ENCODE peak calls at places on chromosome 1, in four cellular contexts. One of them, this sample, is unnamed.

GRCh38 chr1:7442918-7443317 is 328.2 kb upstream of the VAMP3 start:
- DNase-seq in trophoblast cell: no peak
- DNase-seq in H9: no peak
- DNase-seq in H1: no peak
- DNase-seq in this sample: no peak

GRCh38 chr1:211320980-211321379 is 5.7 kb upstream of the TRAF5 start:
- DNase-seq in trophoblast cell: no peak
- DNase-seq in H9: no peak
- DNase-seq in H1: no peak
- DNase-seq in this sample: no peak

GRCh38 chr1:79322511-79323027 is 316.0 kb upstream of the ADGRL4 start:
- DNase-seq in trophoblast cell: peak; percentile 10
- DNase-seq in H9: no peak
- DNase-seq in H1: no peak
- DNase-seq in this sample: no peak

GRCh38 chr1:214506972-214507431 is 44.4 kb downstream of the PTPN14 start:
- DNase-seq in trophoblast cell: peak; percentile 79
- DNase-seq in H9: no peak
- DNase-seq in H1: no peak
- DNase-seq in this sample: peak; percentile 90

GRCh38 chr1:7127322-7128050 is 342.2 kb downstream of the CAMTA1 start:
- DNase-seq in trophoblast cell: no peak
- DNase-seq in H9: no peak
- DNase-seq in H1: no peak
- DNase-seq in this sample: no peak

GRCh38 chr1:174982971-174983689 is 16.6 kb upstream of the CACYBP start:
- DNase-seq in trophoblast cell: peak; percentile 92
- DNase-seq in H9: no peak
- DNase-seq in H1: no peak
- DNase-seq in this sample: peak; percentile 53

GRCh38 chr1:32332290-32333079 is 3.5 kb downstream of the MARCKSL1 start:
- DNase-seq in trophoblast cell: peak; percentile 73
- DNase-seq in H9: no peak
- DNase-seq in H1: no peak
- DNase-seq in this sample: peak; percentile 31

GRCh38 chr1:206464456-206464964 is 5.8 kb upstream of the IKBKE start:
- DNase-seq in trophoblast cell: no peak
- DNase-seq in H9: no peak
- DNase-seq in H1: no peak
- DNase-seq in this sample: no peak

GRCh38 chr1:151165281-151165737 is 393 bp downstream of the LYSMD1 start:
- DNase-seq in trophoblast cell: peak; percentile 17
- DNase-seq in H9: peak; percentile 84
- DNase-seq in H1: no peak
- DNase-seq in this sample: peak; percentile 89

GRCh38 chr1:81409262-81409661 is 391.5 kb upstream of the ADGRL2 start:
- DNase-seq in trophoblast cell: no peak
- DNase-seq in H9: no peak
- DNase-seq in H1: no peak
- DNase-seq in this sample: no peak

GRCh38 chr1:6991271-6991670 is 206.0 kb downstream of the CAMTA1 start:
- DNase-seq in trophoblast cell: peak; percentile 5
- DNase-seq in H9: no peak
- DNase-seq in H1: no peak
- DNase-seq in this sample: no peak

GRCh38 chr1:115771094-115771846 is 2.8 kb upstream of the CASQ2 start:
- DNase-seq in trophoblast cell: no peak
- DNase-seq in H9: peak; percentile 78
- DNase-seq in H1: peak; percentile 29
- DNase-seq in this sample: peak; percentile 94

GRCh38 chr1:209704584-209704983 is at the start of gene HSD11B1:
- DNase-seq in trophoblast cell: peak; percentile 7
- DNase-seq in H9: no peak
- DNase-seq in H1: no peak
- DNase-seq in this sample: no peak

GRCh38 chr1:197984273-197984672 is 67.1 kb downstream of the LHX9 start:
- DNase-seq in trophoblast cell: no peak
- DNase-seq in H9: no peak
- DNase-seq in H1: no peak
- DNase-seq in this sample: no peak

DNA sequence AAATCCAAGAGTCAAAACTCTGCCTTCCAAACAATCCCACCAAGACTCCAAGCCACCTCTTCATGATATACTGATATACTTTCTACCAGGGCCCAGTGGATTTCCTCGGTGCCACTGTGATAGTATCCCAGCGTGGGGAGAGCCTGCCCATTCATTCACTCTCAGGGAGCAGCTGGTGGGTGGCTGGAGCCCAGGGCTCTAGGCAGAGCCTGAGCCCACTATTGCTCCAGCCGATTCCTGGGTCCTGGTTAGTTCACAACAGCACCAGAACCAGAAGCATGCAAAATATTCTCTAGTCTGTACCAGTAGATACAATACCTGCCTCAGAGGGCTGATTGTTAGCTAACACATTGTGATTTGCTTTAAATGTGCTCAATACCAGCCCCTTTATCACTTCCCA is 831 bp downstream of the CSRP1 start:
- DNase-seq in trophoblast cell: no peak
- DNase-seq in H9: no peak
- DNase-seq in H1: no peak
- DNase-seq in this sample: no peak
- H3K79me2 ChIP-seq in trophoblast cell: peaks cover 36% of the 10 kb centered on the region
- H3K79me2 ChIP-seq in H9: no peaks in the 10 kb centered on the region
- H3K79me2 ChIP-seq in H1: no peaks in the 10 kb centered on the region
- H3K79me2 ChIP-seq in this sample: peaks cover 2% of the 10 kb centered on the region

DNA sequence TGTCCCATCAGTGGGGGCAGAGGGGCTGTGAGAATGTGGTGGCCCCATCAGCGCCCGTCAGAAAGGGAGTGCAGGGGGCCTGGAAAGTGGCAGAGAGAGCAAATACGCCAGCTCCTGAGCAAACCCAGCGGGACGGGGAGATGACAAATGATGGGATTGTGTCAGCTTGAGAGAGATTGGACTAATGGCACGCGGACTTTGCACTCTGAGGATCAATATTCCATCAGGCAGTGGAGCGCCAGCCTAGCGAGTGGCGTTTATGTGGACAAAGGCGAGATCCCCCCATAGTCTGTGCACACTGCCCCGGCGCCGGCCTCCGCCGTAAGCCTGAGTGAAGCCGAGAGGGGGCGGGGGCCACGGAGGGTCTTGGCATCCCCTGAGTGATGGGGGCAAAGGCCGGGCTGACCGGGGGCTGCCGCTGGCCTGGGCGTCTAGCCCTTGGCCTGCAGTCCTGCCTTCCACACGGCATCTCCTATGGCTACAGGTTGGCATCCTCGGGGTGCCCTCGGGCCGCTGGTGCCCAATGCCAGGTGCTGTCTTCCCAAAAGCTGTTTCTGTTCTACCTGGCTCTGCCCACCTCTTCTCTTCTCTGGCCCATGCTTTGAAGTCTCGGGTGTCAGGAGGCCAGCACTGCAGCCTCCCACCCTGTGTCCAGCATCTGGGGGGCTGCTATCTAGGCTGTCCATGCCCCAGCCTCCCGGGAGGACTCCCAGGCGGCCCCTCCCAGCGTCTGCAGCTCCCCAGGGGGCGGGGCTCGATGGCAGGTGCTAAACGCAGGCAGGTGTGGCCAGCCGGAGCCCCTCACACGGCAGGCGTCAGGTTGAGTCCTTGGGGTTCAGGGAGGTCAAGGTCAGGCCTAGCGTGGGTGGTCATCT is 46.5 kb downstream of the PRDM16 start:
- DNase-seq in trophoblast cell: no peak
- DNase-seq in H9: no peak
- DNase-seq in H1: no peak
- DNase-seq in this sample: no peak
- H2BK5ac ChIP-seq in trophoblast cell: no peak overlapping the region
- H2BK5ac ChIP-seq in H9: no peak overlapping the region
- H2BK5ac ChIP-seq in H1: no peak overlapping the region
- H2BK5ac ChIP-seq in this sample: no peak overlapping the region

DNA sequence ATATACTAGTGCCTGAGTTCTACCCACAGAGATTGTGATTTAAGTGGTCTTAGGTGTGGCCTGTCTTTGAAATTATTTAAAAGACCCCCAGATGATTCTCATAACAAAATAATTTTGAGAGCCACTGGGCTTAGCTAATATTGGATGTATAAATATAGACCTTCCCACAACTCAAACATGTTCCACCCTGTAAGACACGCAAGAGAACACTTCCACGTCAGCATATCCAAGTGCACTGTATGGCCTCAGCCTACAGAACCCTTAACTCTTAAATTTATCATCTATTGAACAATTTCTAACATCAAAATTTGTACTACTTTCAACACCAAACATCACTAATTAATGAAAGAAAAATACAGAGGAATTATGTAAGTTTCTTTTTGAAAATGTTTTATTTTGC is 2.5 kb downstream of the FAM177B start:
- DNase-seq in trophoblast cell: no peak
- DNase-seq in H9: no peak
- DNase-seq in H1: no peak
- DNase-seq in this sample: no peak
- H3K79me2 ChIP-seq in trophoblast cell: no peaks in the 10 kb centered on the region
- H3K79me2 ChIP-seq in H9: no peaks in the 10 kb centered on the region
- H3K79me2 ChIP-seq in H1: no peaks in the 10 kb centered on the region
- H3K79me2 ChIP-seq in this sample: no peaks in the 10 kb centered on the region

GRCh38 chr1:156908955-156909354 is 11.5 kb upstream of the LRRC71 start:
- DNase-seq in trophoblast cell: no peak
- DNase-seq in H9: no peak
- DNase-seq in H1: no peak
- DNase-seq in this sample: no peak
- H2BK5ac ChIP-seq in trophoblast cell: no peak overlapping the region
- H2BK5ac ChIP-seq in H9: no peak overlapping the region
- H2BK5ac ChIP-seq in H1: no peak overlapping the region
- H2BK5ac ChIP-seq in this sample: no peak overlapping the region

GRCh38 chr1:89908993-89909436 is 85.9 kb upstream of the ZNF326 start:
- DNase-seq in trophoblast cell: peak; percentile 81
- DNase-seq in H9: no peak
- DNase-seq in H1: no peak
- DNase-seq in this sample: no peak

GRCh38 chr1:89910780-89911179 is 84.1 kb upstream of the ZNF326 start:
- DNase-seq in trophoblast cell: peak; percentile 86
- DNase-seq in H9: peak; percentile 60
- DNase-seq in H1: no peak
- DNase-seq in this sample: peak; percentile 96

GRCh38 chr1:89910268-89910667 is 84.6 kb upstream of the ZNF326 start:
- DNase-seq in trophoblast cell: peak; percentile 65
- DNase-seq in H9: no peak
- DNase-seq in H1: no peak
- DNase-seq in this sample: no peak

GRCh38 chr1:89911186-89911976 is 83.5 kb upstream of the ZNF326 start:
- DNase-seq in trophoblast cell: no peak
- DNase-seq in H9: peak; percentile 50
- DNase-seq in H1: no peak
- DNase-seq in this sample: peak; percentile 80

DNA sequence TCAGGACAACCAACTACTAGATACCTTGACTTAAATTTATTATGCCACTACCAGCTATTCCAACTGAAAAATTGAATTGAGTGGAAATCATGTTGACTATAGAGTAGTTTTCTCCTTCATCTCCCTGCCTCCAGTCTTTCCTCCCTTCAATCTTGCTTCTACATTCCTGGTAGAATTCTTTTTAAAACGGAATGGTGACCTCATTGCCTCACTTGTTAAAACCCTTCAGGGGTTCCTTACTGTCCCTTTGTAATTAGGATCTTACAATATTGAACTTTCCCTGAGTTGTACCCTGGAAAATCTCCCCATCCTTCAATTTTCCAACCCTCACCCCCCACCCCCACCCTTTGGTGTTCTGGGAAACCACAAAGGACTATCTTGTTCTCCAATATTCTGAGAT is 82.8 kb upstream of the ZNF326 start:
- DNase-seq in trophoblast cell: peak; percentile 53
- DNase-seq in H9: no peak
- DNase-seq in H1: no peak
- DNase-seq in this sample: peak; percentile 85
- H3K79me2 ChIP-seq in trophoblast cell: no peaks in the 10 kb centered on the region
- H3K79me2 ChIP-seq in H9: peaks cover 5% of the 10 kb centered on the region
- H3K79me2 ChIP-seq in H1: no peaks in the 10 kb centered on the region
- H3K79me2 ChIP-seq in this sample: peaks cover 1% of the 10 kb centered on the region

GRCh38 chr1:234958702-234959649 is 169.7 kb downstream of the TOMM20 start:
- DNase-seq in trophoblast cell: no peak
- DNase-seq in H9: no peak
- DNase-seq in H1: no peak
- DNase-seq in this sample: no peak

GRCh38 chr1:234955107-234955731 is 173.4 kb downstream of the TOMM20 start:
- DNase-seq in trophoblast cell: peak; percentile 23
- DNase-seq in H9: no peak
- DNase-seq in H1: no peak
- DNase-seq in this sample: no peak

GRCh38 chr1:234956821-234957329 is 171.8 kb downstream of the TOMM20 start:
- DNase-seq in trophoblast cell: no peak
- DNase-seq in H9: no peak
- DNase-seq in H1: no peak
- DNase-seq in this sample: peak; percentile 63

GRCh38 chr1:234958066-234958701 is 170.5 kb downstream of the TOMM20 start:
- DNase-seq in trophoblast cell: no peak
- DNase-seq in H9: no peak
- DNase-seq in H1: no peak
- DNase-seq in this sample: peak; percentile 67

GRCh38 chr1:234957330-234958065 is 171.1 kb downstream of the TOMM20 start:
- DNase-seq in trophoblast cell: peak; percentile 57
- DNase-seq in H9: peak; percentile 62
- DNase-seq in H1: peak; percentile 51
- DNase-seq in this sample: peak; percentile 90
- H2BK5ac ChIP-seq in trophoblast cell: peak overlapping the region; percentile 64
- H2BK5ac ChIP-seq in H9: no peak overlapping the region
- H2BK5ac ChIP-seq in H1: peak overlapping the region; percentile 89
- H2BK5ac ChIP-seq in this sample: no peak overlapping the region

GRCh38 chr1:162641128-162641527 is 8.9 kb downstream of the DDR2 start:
- DNase-seq in trophoblast cell: no peak
- DNase-seq in H9: no peak
- DNase-seq in H1: no peak
- DNase-seq in this sample: no peak
- H3K79me2 ChIP-seq in trophoblast cell: no peaks in the 10 kb centered on the region
- H3K79me2 ChIP-seq in H9: no peaks in the 10 kb centered on the region
- H3K79me2 ChIP-seq in H1: no peaks in the 10 kb centered on the region
- H3K79me2 ChIP-seq in this sample: no peaks in the 10 kb centered on the region

GRCh38 chr1:26035203-26035958 is 10.5 kb downstream of the SLC30A2 start:
- DNase-seq in trophoblast cell: peak; percentile 92
- DNase-seq in H9: peak; percentile 95
- DNase-seq in H1: peak; percentile 82
- DNase-seq in this sample: peak; percentile 96
- H2BK5ac ChIP-seq in trophoblast cell: no peak overlapping the region
- H2BK5ac ChIP-seq in H9: no peak overlapping the region
- H2BK5ac ChIP-seq in H1: no peak overlapping the region
- H2BK5ac ChIP-seq in this sample: peak overlapping the region; percentile 47

DNA sequence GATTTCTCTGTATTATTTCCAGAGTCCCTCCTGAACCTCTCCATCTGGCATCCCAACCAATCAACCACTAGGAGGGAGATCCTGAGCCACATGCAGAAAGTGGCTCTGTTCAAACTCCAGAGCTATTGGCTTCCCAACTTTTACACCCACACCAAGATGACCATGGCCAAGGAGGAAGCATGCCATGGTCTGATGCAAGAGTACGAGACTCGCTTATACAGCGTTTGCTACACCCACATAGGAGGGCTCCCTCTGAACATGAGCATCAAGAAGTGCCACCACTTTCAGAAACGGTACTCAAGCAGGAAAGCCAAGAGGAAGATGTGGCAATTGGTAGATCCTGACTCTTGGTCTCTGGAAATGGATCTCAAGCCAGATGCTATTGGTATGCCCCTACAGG is 23.6 kb downstream of the RGSL1 start:
- DNase-seq in trophoblast cell: no peak
- DNase-seq in H9: no peak
- DNase-seq in H1: no peak
- DNase-seq in this sample: no peak
- H3K79me2 ChIP-seq in trophoblast cell: no peaks in the 10 kb centered on the region
- H3K79me2 ChIP-seq in H9: no peaks in the 10 kb centered on the region
- H3K79me2 ChIP-seq in H1: no peaks in the 10 kb centered on the region
- H3K79me2 ChIP-seq in this sample: no peaks in the 10 kb centered on the region

This sample was measured in mesendoderm.